ENCODE peak calls at places on chromosome 22, in ten cellular contexts. Q is effector memory CD8-positive, alpha-beta T cell; H is colonic mucosa; B is NCI-H1092 treated with DMSO at 0.1 percent for 48 hours; C is activated CD4-positive, CD25-positive, alpha-beta regulatory T cell treated with anti-CD3 and anti-CD28 coated beads, Interleukin-2, amount 50 U/mL, for 72 hours; V is neural progenitor cell; M is activated naive CD8-positive, alpha-beta T cell treated with anti-CD3 and anti-CD28 coated beads for 36 hours; P is Calu3; L is hepatic stellate cell; I is cardiac fibroblast. W is an unnamed sample.

GRCh38 chr22:20931126-20931654 is 14.0 kb downstream of the CRKL start:
- DNase-seq in Q (no peak), H (no peak), B (no peak), C (no peak), V (no peak), M (no peak), P (no peak), L (no peak), I (no peak), W (no peak)

GRCh38 chr22:20523118-20523983 is 15.9 kb downstream of the MED15 start:
- DNase-seq in Q (no peak), H (no peak), B (no peak), C (no peak), V (no peak), M (peak; percentile 17), P (no peak), L (no peak), I (peak; percentile 57), W (no peak)

GRCh38 chr22:46652081-46652929 is 32.1 kb downstream of the GRAMD4 start:
- DNase-seq in Q (no peak), H (no peak), B (no peak), C (no peak), V (no peak), M (peak; percentile 17), P (no peak), L (peak; percentile 58), I (peak; percentile 78), W (peak; percentile 26)

GRCh38 chr22:19463491-19464469 is 15.2 kb downstream of the UFD1 start:
- DNase-seq in Q (no peak), H (no peak), B (no peak), C (no peak), V (no peak), M (no peak), P (no peak), L (no peak), I (no peak), W (peak; percentile 42)

GRCh38 chr22:30920407-30920806 is 48.2 kb downstream of the MORC2 start:
- DNase-seq in Q (peak; percentile 81), H (peak; percentile 84), B (peak; percentile 29), C (peak; percentile 87), V (peak; percentile 85), M (peak; percentile 77), P (peak; percentile 84), L (peak; percentile 71), I (peak; percentile 75), W (peak; percentile 64)

GRCh38 chr22:36334838-36335603 is 52.7 kb downstream of the MYH9 start:
- DNase-seq in Q (no peak), H (no peak), B (no peak), C (no peak), V (peak; percentile 78), M (peak; percentile 46), P (peak; percentile 28), L (peak; percentile 74), I (peak; percentile 62), W (no peak)

GRCh38 chr22:47547881-47548630 is 785.6 kb downstream of the TBC1D22A start:
- DNase-seq in Q (no peak), H (no peak), B (no peak), C (no peak), V (no peak), M (no peak), P (no peak), L (no peak), I (no peak), W (no peak)

GRCh38 chr22:43437871-43438475 is 26.2 kb downstream of the MPPED1 start:
- DNase-seq in Q (no peak), H (no peak), B (no peak), C (no peak), V (no peak), M (no peak), P (no peak), L (no peak), I (no peak), W (no peak)

GRCh38 chr22:32830473-32830872 is 29.0 kb downstream of the TIMP3 start:
- DNase-seq in Q (no peak), H (no peak), B (no peak), C (no peak), V (peak; percentile 62), M (no peak), P (no peak), L (no peak), I (no peak), W (no peak)

GRCh38 chr22:44269117-44269498 is 43.6 kb downstream of the SHISAL1 start:
- DNase-seq in Q (no peak), H (no peak), B (no peak), C (no peak), V (no peak), M (no peak), P (no peak), L (no peak), I (no peak), W (no peak)

GRCh38 chr22:48531721-48532435 is 1295.8 kb downstream of the BRD1 start:
- DNase-seq in Q (no peak), H (no peak), B (no peak), C (no peak), V (peak; percentile 58), M (no peak), P (no peak), L (no peak), I (no peak), W (no peak)

GRCh38 chr22:24101966-24102365 is 79.3 kb upstream of the SUSD2 start:
- DNase-seq in Q (no peak), H (no peak), B (no peak), C (no peak), V (no peak), M (no peak), P (no peak), L (no peak), I (no peak), W (no peak)

GRCh38 chr22:39932918-39933649 is 27.1 kb upstream of the TMA7B start:
- DNase-seq in Q (peak; percentile 53), H (peak; percentile 60), B (no peak), C (peak; percentile 53), V (peak; percentile 90), M (peak; percentile 75), P (peak; percentile 58), L (no peak), I (peak; percentile 26), W (peak; percentile 19)

GRCh38 chr22:21451545-21452520 is 15.4 kb upstream of the TMEM191C start:
- DNase-seq in Q (no peak), H (peak; percentile 11), B (no peak), C (peak; percentile 3), V (peak; percentile 1), M (no peak), P (no peak), L (no peak), I (no peak), W (no peak)

GRCh38 chr22:29043906-29044575 is 17.6 kb downstream of the C22orf31 start:
- DNase-seq in Q (no peak), H (no peak), B (no peak), C (no peak), V (no peak), M (no peak), P (no peak), L (peak; percentile 18), I (peak; percentile 64), W (no peak)

W was measured in HTR-8/SVneo.